ENCODE peak calls at places on chromosomes 3 and 15, in ten cellular contexts. One of them, this sample, is unnamed.

GRCh38 chr15:90989040-90989768 is 5.1 kb downstream of the PRC1 start:
- DNase-seq in heart left ventricle: no peak
- DNase-seq in body of pancreas: no peak
- DNase-seq in transverse colon: no peak
- DNase-seq in suprapubic skin: no peak
- DNase-seq in uterus: no peak
- DNase-seq in gastrocnemius medialis: no peak
- DNase-seq in sigmoid colon: no peak
- DNase-seq in ovary: no peak
- DNase-seq in GM12878: no peak
- DNase-seq in this sample: no peak

GRCh38 chr15:58248504-58248842 is 110.3 kb downstream of the AQP9 start:
- DNase-seq in transverse colon: no peak
- DNase-seq in suprapubic skin: no peak
- DNase-seq in ovary: no peak
- DNase-seq in heart left ventricle: no peak
- DNase-seq in body of pancreas: no peak
- DNase-seq in gastrocnemius medialis: no peak
- DNase-seq in uterus: no peak
- DNase-seq in GM12878: no peak
- DNase-seq in sigmoid colon: peak
- DNase-seq in this sample: no peak

GRCh38 chr3:150538324-150539208 is 7.7 kb downstream of the SERP1 start:
- DNase-seq in ovary: no peak
- DNase-seq in heart left ventricle: no peak
- DNase-seq in transverse colon: no peak
- DNase-seq in gastrocnemius medialis: no peak
- DNase-seq in body of pancreas: peak
- DNase-seq in sigmoid colon: no peak
- DNase-seq in uterus: no peak
- DNase-seq in suprapubic skin: no peak
- DNase-seq in GM12878: no peak
- DNase-seq in this sample: no peak

GRCh38 chr15:31082771-31083393 is 18.6 kb downstream of the TRPM1 start:
- DNase-seq in ovary: no peak
- DNase-seq in GM12878: no peak
- DNase-seq in transverse colon: no peak
- DNase-seq in uterus: no peak
- DNase-seq in suprapubic skin: no peak
- DNase-seq in heart left ventricle: no peak
- DNase-seq in sigmoid colon: no peak
- DNase-seq in body of pancreas: no peak
- DNase-seq in gastrocnemius medialis: no peak
- DNase-seq in this sample: no peak

GRCh38 chr3:169695051-169695450 is 31.5 kb upstream of the MECOM start:
- DNase-seq in ovary: no peak
- DNase-seq in sigmoid colon: no peak
- DNase-seq in transverse colon: no peak
- DNase-seq in heart left ventricle: no peak
- DNase-seq in suprapubic skin: no peak
- DNase-seq in uterus: no peak
- DNase-seq in body of pancreas: no peak
- DNase-seq in gastrocnemius medialis: no peak
- DNase-seq in GM12878: no peak
- DNase-seq in this sample: no peak

GRCh38 chr15:90004671-90005070 is 3.5 kb downstream of the ZNF710 start:
- DNase-seq in transverse colon: peak
- DNase-seq in ovary: no peak
- DNase-seq in uterus: no peak
- DNase-seq in gastrocnemius medialis: peak
- DNase-seq in body of pancreas: no peak
- DNase-seq in GM12878: no peak
- DNase-seq in sigmoid colon: peak
- DNase-seq in heart left ventricle: no peak
- DNase-seq in suprapubic skin: peak
- DNase-seq in this sample: peak

GRCh38 chr3:31968927-31969418 is 12.1 kb downstream of the OSBPL10 start:
- DNase-seq in gastrocnemius medialis: no peak
- DNase-seq in ovary: no peak
- DNase-seq in heart left ventricle: no peak
- DNase-seq in GM12878: no peak
- DNase-seq in body of pancreas: no peak
- DNase-seq in uterus: no peak
- DNase-seq in suprapubic skin: no peak
- DNase-seq in transverse colon: no peak
- DNase-seq in sigmoid colon: no peak
- DNase-seq in this sample: peak

GRCh38 chr3:24490151-24490550 is 4.5 kb downstream of the THRB start:
- DNase-seq in gastrocnemius medialis: peak
- DNase-seq in heart left ventricle: no peak
- DNase-seq in suprapubic skin: no peak
- DNase-seq in body of pancreas: no peak
- DNase-seq in transverse colon: no peak
- DNase-seq in ovary: no peak
- DNase-seq in uterus: no peak
- DNase-seq in GM12878: no peak
- DNase-seq in sigmoid colon: no peak
- DNase-seq in this sample: no peak

GRCh38 chr3:151051533-151051932 is 33.9 kb upstream of the MED12L start:
- DNase-seq in ovary: no peak
- DNase-seq in gastrocnemius medialis: no peak
- DNase-seq in transverse colon: no peak
- DNase-seq in uterus: no peak
- DNase-seq in sigmoid colon: no peak
- DNase-seq in suprapubic skin: no peak
- DNase-seq in body of pancreas: no peak
- DNase-seq in heart left ventricle: no peak
- DNase-seq in GM12878: no peak
- DNase-seq in this sample: no peak

GRCh38 chr15:31408724-31409123 is 82.1 kb downstream of the KLF13 start:
- DNase-seq in sigmoid colon: no peak
- DNase-seq in gastrocnemius medialis: no peak
- DNase-seq in ovary: no peak
- DNase-seq in GM12878: no peak
- DNase-seq in transverse colon: no peak
- DNase-seq in uterus: no peak
- DNase-seq in body of pancreas: no peak
- DNase-seq in suprapubic skin: no peak
- DNase-seq in heart left ventricle: no peak
- DNase-seq in this sample: no peak

GRCh38 chr3:177146646-177147045 is 50.6 kb downstream of the TBL1XR1 start:
- DNase-seq in body of pancreas: no peak
- DNase-seq in gastrocnemius medialis: no peak
- DNase-seq in GM12878: no peak
- DNase-seq in uterus: no peak
- DNase-seq in suprapubic skin: no peak
- DNase-seq in sigmoid colon: no peak
- DNase-seq in heart left ventricle: no peak
- DNase-seq in ovary: no peak
- DNase-seq in transverse colon: no peak
- DNase-seq in this sample: no peak

DNA sequence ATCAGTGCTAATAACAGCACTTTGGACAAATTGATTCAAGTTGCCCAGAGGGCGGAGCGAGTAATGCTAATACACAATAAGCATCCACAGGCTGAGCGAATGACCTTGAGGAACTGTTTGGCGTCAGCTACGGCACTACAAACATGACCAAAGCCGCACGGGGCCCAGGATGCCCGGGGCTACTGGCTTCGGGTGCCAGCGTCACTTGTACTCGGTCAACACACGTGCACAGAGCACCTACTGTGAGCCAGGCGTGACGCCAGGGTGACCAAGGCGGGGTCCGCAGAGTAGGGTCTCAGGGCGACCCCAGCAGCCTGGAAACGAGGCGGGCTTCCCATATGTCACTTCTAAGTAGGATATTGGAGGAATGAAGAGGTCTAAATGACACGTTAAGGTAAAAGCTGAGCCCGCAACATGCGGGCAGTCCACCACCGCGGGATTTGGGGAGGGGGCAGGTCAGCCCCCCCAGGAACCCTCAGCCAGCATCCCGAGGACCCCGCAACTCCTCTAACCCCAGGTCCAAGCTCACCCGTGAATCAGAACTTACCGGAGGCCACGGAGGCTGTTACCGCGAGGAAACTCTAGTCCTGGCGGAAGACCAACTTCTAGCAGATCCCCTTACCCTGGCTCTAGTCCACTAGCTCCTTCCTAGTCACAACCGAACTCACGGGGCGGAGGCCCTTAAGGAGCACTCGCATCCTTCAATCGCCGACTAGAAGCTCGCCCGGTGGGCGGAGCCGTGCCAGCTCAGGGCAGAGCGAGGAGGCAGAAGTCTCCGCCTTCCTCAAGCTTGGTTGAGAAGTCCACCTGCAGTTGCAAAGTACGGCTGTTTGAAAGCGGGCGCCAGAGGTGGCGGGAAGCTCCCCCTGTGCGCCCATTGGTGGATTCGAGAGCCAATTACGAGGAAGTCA is at the start of gene CEP152:
- DNase-seq in heart left ventricle: peak
- DNase-seq in sigmoid colon: peak
- DNase-seq in GM12878: peak
- DNase-seq in transverse colon: peak
- DNase-seq in uterus: peak
- DNase-seq in suprapubic skin: peak
- DNase-seq in gastrocnemius medialis: peak
- DNase-seq in body of pancreas: peak
- DNase-seq in ovary: peak
- DNase-seq in this sample: peak
- TF ChIP-seq POLR2A in heart left ventricle: no peak
- TF ChIP-seq POLR2A in sigmoid colon: no peak
- TF ChIP-seq POLR2A in GM12878: peak
- TF ChIP-seq POLR2A in transverse colon: peak
- TF ChIP-seq POLR2A in uterus: no peak
- TF ChIP-seq POLR2A in suprapubic skin: no peak
- TF ChIP-seq POLR2A in gastrocnemius medialis: no peak
- TF ChIP-seq POLR2A in body of pancreas: peak
- TF ChIP-seq POLR2A in ovary: no peak
- TF ChIP-seq POLR2A in this sample: peak

DNA sequence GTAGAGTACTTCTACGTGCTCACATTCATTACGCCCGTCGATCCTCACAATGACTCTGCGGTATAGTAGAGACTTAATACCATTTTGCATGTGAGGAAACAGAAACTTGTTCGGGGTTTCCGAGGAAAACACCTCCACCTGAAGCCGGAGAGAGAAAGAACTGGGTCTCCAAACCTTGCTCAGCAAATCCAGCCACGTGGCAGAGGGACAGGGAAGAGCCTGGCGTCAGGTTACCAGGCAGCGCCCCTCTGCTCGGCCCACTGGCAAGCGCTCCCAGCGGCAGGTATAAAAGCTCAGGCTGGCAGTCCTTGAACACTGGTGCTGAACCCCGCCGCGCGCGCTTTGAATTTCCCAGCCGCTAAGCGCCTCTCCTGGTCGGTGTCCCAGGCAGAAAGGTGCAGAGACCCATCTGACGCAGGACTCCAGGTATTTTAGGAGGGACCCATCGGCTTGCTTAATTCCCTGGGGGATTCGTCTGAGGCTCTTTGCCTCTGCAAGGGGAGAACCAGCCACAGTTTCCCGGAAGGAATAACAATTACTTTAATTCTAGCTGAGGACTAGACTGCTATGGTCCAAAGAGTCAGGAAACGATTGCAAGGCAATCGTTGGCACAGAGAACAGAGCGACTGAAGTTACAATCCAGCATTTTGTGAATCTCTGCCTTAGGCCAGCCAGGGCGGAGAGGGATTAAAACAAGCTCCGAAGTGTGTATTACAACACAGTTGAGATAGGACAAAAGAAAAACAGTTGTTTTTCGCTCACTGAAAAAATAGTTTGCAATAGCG is at the start of gene C2CD4A:
- DNase-seq in heart left ventricle: peak
- DNase-seq in uterus: peak
- DNase-seq in gastrocnemius medialis: peak
- DNase-seq in ovary: peak
- DNase-seq in suprapubic skin: peak
- DNase-seq in body of pancreas: peak
- DNase-seq in GM12878: no peak
- DNase-seq in sigmoid colon: peak
- DNase-seq in transverse colon: peak
- DNase-seq in this sample: no peak
- TF ChIP-seq POLR2A in heart left ventricle: no peak
- TF ChIP-seq POLR2A in uterus: no peak
- TF ChIP-seq POLR2A in gastrocnemius medialis: no peak
- TF ChIP-seq POLR2A in ovary: no peak
- TF ChIP-seq POLR2A in suprapubic skin: no peak
- TF ChIP-seq POLR2A in body of pancreas: peak
- TF ChIP-seq POLR2A in GM12878: no peak
- TF ChIP-seq POLR2A in sigmoid colon: peak
- TF ChIP-seq POLR2A in transverse colon: no peak
- TF ChIP-seq POLR2A in this sample: no peak

GRCh38 chr3:128123231-128123537 is 428 bp downstream of the RUVBL1 start:
- DNase-seq in suprapubic skin: peak
- DNase-seq in GM12878: no peak
- DNase-seq in uterus: no peak
- DNase-seq in sigmoid colon: peak
- DNase-seq in heart left ventricle: no peak
- DNase-seq in transverse colon: no peak
- DNase-seq in ovary: no peak
- DNase-seq in body of pancreas: peak
- DNase-seq in gastrocnemius medialis: no peak
- DNase-seq in this sample: no peak

GRCh38 chr3:128127236-128127635 is 3.6 kb upstream of the RUVBL1 start:
- DNase-seq in GM12878: no peak
- DNase-seq in sigmoid colon: no peak
- DNase-seq in ovary: no peak
- DNase-seq in gastrocnemius medialis: no peak
- DNase-seq in suprapubic skin: no peak
- DNase-seq in body of pancreas: no peak
- DNase-seq in heart left ventricle: no peak
- DNase-seq in uterus: no peak
- DNase-seq in transverse colon: no peak
- DNase-seq in this sample: no peak

GRCh38 chr3:128122013-128122412 is 1.6 kb downstream of the RUVBL1 start:
- DNase-seq in gastrocnemius medialis: no peak
- DNase-seq in transverse colon: no peak
- DNase-seq in uterus: no peak
- DNase-seq in sigmoid colon: no peak
- DNase-seq in ovary: no peak
- DNase-seq in suprapubic skin: no peak
- DNase-seq in heart left ventricle: no peak
- DNase-seq in GM12878: no peak
- DNase-seq in body of pancreas: no peak
- DNase-seq in this sample: no peak

GRCh38 chr3:128123538-128124368 is at the start of gene RUVBL1:
- DNase-seq in GM12878: peak
- DNase-seq in gastrocnemius medialis: peak
- DNase-seq in ovary: peak
- DNase-seq in transverse colon: peak
- DNase-seq in heart left ventricle: peak
- DNase-seq in uterus: peak
- DNase-seq in sigmoid colon: peak
- DNase-seq in body of pancreas: peak
- DNase-seq in suprapubic skin: peak
- DNase-seq in this sample: peak
- TF ChIP-seq POLR2A in GM12878: peak
- TF ChIP-seq POLR2A in gastrocnemius medialis: peak
- TF ChIP-seq POLR2A in ovary: no peak
- TF ChIP-seq POLR2A in transverse colon: peak
- TF ChIP-seq POLR2A in heart left ventricle: no peak
- TF ChIP-seq POLR2A in uterus: no peak
- TF ChIP-seq POLR2A in sigmoid colon: peak
- TF ChIP-seq POLR2A in body of pancreas: peak
- TF ChIP-seq POLR2A in suprapubic skin: peak
- TF ChIP-seq POLR2A in this sample: no peak

GRCh38 chr15:43492673-43493601 is at the start of gene TP53BP1:
- DNase-seq in transverse colon: peak
- DNase-seq in body of pancreas: peak
- DNase-seq in gastrocnemius medialis: peak
- DNase-seq in sigmoid colon: peak
- DNase-seq in heart left ventricle: peak
- DNase-seq in suprapubic skin: peak
- DNase-seq in GM12878: peak
- DNase-seq in uterus: peak
- DNase-seq in ovary: peak
- DNase-seq in this sample: peak
- TF ChIP-seq POLR2A in transverse colon: peak
- TF ChIP-seq POLR2A in body of pancreas: peak
- TF ChIP-seq POLR2A in gastrocnemius medialis: no peak
- TF ChIP-seq POLR2A in sigmoid colon: no peak
- TF ChIP-seq POLR2A in heart left ventricle: no peak
- TF ChIP-seq POLR2A in suprapubic skin: no peak
- TF ChIP-seq POLR2A in GM12878: peak
- TF ChIP-seq POLR2A in uterus: no peak
- TF ChIP-seq POLR2A in ovary: peak
- TF ChIP-seq POLR2A in this sample: peak

This sample was measured in H54.